ENCODE peak calls at places on chromosomes 2 and 18, in nine cellular contexts. W, N, D, O, G, B, A, K and J are unnamed samples.

GRCh38 chr2:128313076-128313836 is 5.4 kb downstream of the HS6ST1 start:
- DNase-seq in W (peak; percentile 49), N (peak; percentile 40), D (no peak), O (no peak), G (no peak), B (peak; percentile 39), A (peak; percentile 75), K (no peak), J (peak; percentile 35)

GRCh38 chr18:61589724-61590065 is 256.5 kb downstream of the CDH20 start:
- DNase-seq in W (no peak), N (no peak), D (peak; percentile 60), O (peak; percentile 79), G (no peak), B (no peak), A (no peak), K (no peak), J (no peak)

GRCh38 chr2:88489181-88489580 is 36.7 kb upstream of the FOXI3 start:
- DNase-seq in W (no peak), N (no peak), D (no peak), O (no peak), G (no peak), B (no peak), A (no peak), K (no peak), J (no peak)

GRCh38 chr2:193868833-193869232 is 1674.1 kb upstream of the TMEFF2 start:
- DNase-seq in W (no peak), N (peak; percentile 4), D (peak; percentile 79), O (no peak), G (no peak), B (no peak), A (no peak), K (no peak), J (peak; percentile 51)

GRCh38 chr2:151973901-151974199 is 125.0 kb downstream of the CACNB4 start:
- DNase-seq in W (peak; percentile 45), N (peak; percentile 66), D (no peak), O (peak; percentile 41), G (no peak), B (peak; percentile 62), A (peak; percentile 81), K (no peak), J (no peak)

GRCh38 chr2:45267062-45267702 is 257.9 kb upstream of the SIX2 start:
- DNase-seq in W (no peak), N (no peak), D (no peak), O (no peak), G (no peak), B (no peak), A (peak; percentile 40), K (no peak), J (no peak)

GRCh38 chr2:175633227-175633626 is 368.8 kb downstream of the LNPK start:
- DNase-seq in W (no peak), N (no peak), D (no peak), O (no peak), G (no peak), B (no peak), A (no peak), K (no peak), J (no peak)

GRCh38 chr2:647003-647560 is 30.1 kb downstream of the TMEM18 start:
- DNase-seq in W (peak; percentile 0), N (no peak), D (no peak), O (no peak), G (no peak), B (peak; percentile 15), A (no peak), K (peak; percentile 3), J (no peak)

GRCh38 chr2:157725856-157726255 is 97.2 kb upstream of the ACVR1C start:
- DNase-seq in W (no peak), N (no peak), D (no peak), O (peak; percentile 78), G (no peak), B (no peak), A (no peak), K (no peak), J (no peak)

GRCh38 chr2:96839288-96839874 is 4.4 kb downstream of the ANKRD23 start:
- DNase-seq in W (no peak), N (no peak), D (no peak), O (no peak), G (peak; percentile 73), B (peak; percentile 73), A (peak; percentile 71), K (no peak), J (no peak)

GRCh38 chr18:58996131-58996632 is 131.5 kb downstream of the ZNF532 start:
- DNase-seq in W (no peak), N (no peak), D (no peak), O (peak; percentile 85), G (no peak), B (no peak), A (no peak), K (no peak), J (no peak)

GRCh38 chr18:76258209-76258608 is 236.8 kb downstream of the ZNF516 start:
- DNase-seq in W (no peak), N (no peak), D (no peak), O (peak; percentile 19), G (no peak), B (no peak), A (no peak), K (no peak), J (no peak)

GRCh38 chr18:23249348-23249747 is 114.1 kb downstream of the CABLES1 start:
- DNase-seq in W (no peak), N (no peak), D (no peak), O (no peak), G (no peak), B (no peak), A (no peak), K (no peak), J (no peak)

GRCh38 chr2:74414913-74415761 is 6.3 kb downstream of the C2orf81 start:
- DNase-seq in W (peak; percentile 53), N (peak; percentile 58), D (no peak), O (no peak), G (no peak), B (no peak), A (peak; percentile 45), K (peak; percentile 50), J (no peak)

GRCh38 chr2:224146356-224147160 is 107.5 kb upstream of the SERPINE2 start:
- DNase-seq in W (no peak), N (no peak), D (no peak), O (no peak), G (no peak), B (no peak), A (no peak), K (no peak), J (no peak)

GRCh38 chr2:226125151-226125550 is 674.5 kb downstream of the IRS1 start:
- DNase-seq in W (no peak), N (no peak), D (no peak), O (no peak), G (no peak), B (no peak), A (no peak), K (no peak), J (no peak)

GRCh38 chr2:149827585-149828156 is 240.1 kb upstream of the MMADHC start:
- DNase-seq in W (no peak), N (no peak), D (no peak), O (peak; percentile 21), G (no peak), B (no peak), A (no peak), K (no peak), J (no peak)